ENCODE peak calls at places on chromosomes 2 and 18, in seven cellular contexts. N, O, W, F, I, R and U are unnamed samples. For H3K9me3, the result is how much of the 10 kb centered on the place peaks cover.

GRCh38 chr2:112942654-112943002 is 31.7 kb downstream of the IL37 start:
- DNase-seq in N (no peak), O (no peak), W (no peak), F (no peak), I (no peak), R (no peak), U (no peak)

GRCh38 chr2:1990724-1991123 is 246.4 kb upstream of the PXDN start:
- DNase-seq in N (no peak), O (no peak), W (no peak), F (no peak), I (no peak), R (peak), U (no peak)

GRCh38 chr2:128160616-128161275 is 69.7 kb downstream of the UGGT1 start:
- DNase-seq in N (no peak), O (no peak), W (no peak), F (no peak), I (no peak), R (no peak), U (no peak)

GRCh38 chr2:14902953-14903352 is 270.4 kb downstream of the LRATD1 start:
- DNase-seq in N (no peak), O (no peak), W (no peak), F (no peak), I (no peak), R (no peak), U (no peak)

GRCh38 chr2:104444840-104445239 is 409.1 kb upstream of the POU3F3 start:
- DNase-seq in N (no peak), O (no peak), W (no peak), F (no peak), I (no peak), R (no peak), U (no peak)

GRCh38 chr18:62617793-62618591 is 95.2 kb downstream of the ZCCHC2 start:
- DNase-seq in N (no peak), O (no peak), W (no peak), F (no peak), I (no peak), R (no peak), U (no peak)

GRCh38 chr2:50615296-50615695 is 416.6 kb downstream of the NRXN1 start:
- DNase-seq in N (no peak), O (no peak), W (no peak), F (no peak), I (no peak), R (no peak), U (no peak)

GRCh38 chr2:105308785-105309540 is 20.6 kb downstream of the TGFBRAP1 start:
- DNase-seq in N (no peak), O (no peak), W (peak), F (no peak), I (no peak), R (peak), U (no peak)

GRCh38 chr2:226874749-226875148 is 38.9 kb downstream of the RHBDD1 start:
- DNase-seq in N (no peak), O (no peak), W (no peak), F (no peak), I (no peak), R (no peak), U (no peak)

DNA sequence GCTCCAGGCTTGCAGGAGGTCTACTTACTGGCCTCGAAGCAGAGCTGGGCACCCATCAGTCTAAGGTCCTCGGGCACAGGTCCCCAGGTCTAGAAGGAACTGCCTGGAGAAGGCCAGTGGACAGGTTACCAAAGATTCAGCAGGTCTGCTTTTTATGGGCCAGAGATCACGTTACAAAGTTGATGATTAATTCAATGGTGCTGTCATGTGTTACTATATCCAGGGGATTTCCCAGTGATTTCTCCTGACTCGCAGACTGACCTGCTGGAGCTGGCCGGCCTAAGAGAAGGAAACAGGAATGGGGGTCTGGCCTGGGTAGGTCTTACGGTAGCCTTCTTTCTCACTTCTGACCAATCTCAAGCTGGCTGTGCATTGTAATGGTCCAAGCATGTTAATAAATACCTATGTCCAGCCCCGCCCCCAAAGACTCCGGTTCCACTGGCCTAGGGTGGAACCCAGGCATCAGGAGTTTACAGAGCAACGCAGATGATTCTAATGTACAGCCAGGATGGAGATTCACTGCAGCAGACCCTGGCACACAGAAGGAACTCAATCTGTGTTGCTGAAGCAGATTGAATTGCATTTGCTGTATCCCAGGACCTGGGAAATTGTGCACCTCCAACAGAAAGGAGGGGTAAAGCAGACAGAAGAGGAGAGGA is at the start of gene NEURL3:
- DNase-seq in N (no peak), O (no peak), W (no peak), F (no peak), I (no peak), R (no peak), U (no peak)
- H3K9me3 ChIP-seq in N (under half), O (under half), W (under half), F (under half), I (under half), R (under half), U (under half)

DNA sequence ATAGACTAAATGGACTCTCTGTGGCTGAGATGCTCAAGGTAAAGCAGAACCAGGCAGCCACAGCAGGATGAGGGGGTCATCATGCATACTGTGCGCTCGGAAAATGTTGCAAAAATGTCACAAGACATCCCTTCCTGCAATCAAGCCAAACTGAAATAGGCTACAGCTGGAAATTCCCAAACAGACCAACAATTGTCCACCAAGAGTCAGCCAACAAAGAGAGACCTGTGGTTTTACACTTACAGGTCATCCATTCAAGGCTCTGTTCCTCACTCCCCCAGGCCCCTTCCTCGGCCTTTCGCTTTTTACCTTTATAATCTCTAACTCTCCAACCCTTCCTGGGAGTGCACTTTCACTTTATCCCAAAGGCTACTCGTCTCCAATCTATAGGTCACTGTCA is 1066.9 kb downstream of the TSN start:
- DNase-seq in N (no peak), O (no peak), W (no peak), F (no peak), I (no peak), R (no peak), U (no peak)
- H3K9me3 ChIP-seq in N (under half), O (under half), W (under half), F (under half), I (under half), R (under half), U (under half)

GRCh38 chr18:48554610-48555400 is 16.0 kb downstream of the CTIF start:
- DNase-seq in N (peak), O (no peak), W (no peak), F (no peak), I (no peak), R (no peak), U (no peak)
- H3K9me3 ChIP-seq in N (under half), O (under half), W (under half), F (under half), I (under half), R (under half), U (under half)

GRCh38 chr2:123080331-123080730 is 944.8 kb upstream of the CNTNAP5 start:
- DNase-seq in N (no peak), O (no peak), W (no peak), F (no peak), I (no peak), R (no peak), U (no peak)
- H3K9me3 ChIP-seq in N (under half), O (under half), W (under half), F (under half), I (under half), R (under half), U (under half)

GRCh38 chr18:78546281-78546680 is 433.3 kb upstream of the SALL3 start:
- DNase-seq in N (no peak), O (no peak), W (no peak), F (no peak), I (no peak), R (no peak), U (no peak)

GRCh38 chr18:78542204-78542603 is 437.4 kb upstream of the SALL3 start:
- DNase-seq in N (no peak), O (no peak), W (peak), F (no peak), I (no peak), R (peak), U (no peak)

GRCh38 chr18:78538669-78539440 is 440.8 kb upstream of the SALL3 start:
- DNase-seq in N (no peak), O (no peak), W (no peak), F (no peak), I (no peak), R (no peak), U (no peak)

GRCh38 chr18:78540636-78541400 is 438.8 kb upstream of the SALL3 start:
- DNase-seq in N (no peak), O (no peak), W (no peak), F (no peak), I (no peak), R (no peak), U (no peak)

GRCh38 chr18:78543201-78543725 is 436.4 kb upstream of the SALL3 start:
- DNase-seq in N (no peak), O (no peak), W (no peak), F (no peak), I (no peak), R (no peak), U (no peak)
- H3K9me3 ChIP-seq in N (under half), O (under half), W (under half), F (under half), I (under half), R (under half), U (under half)

GRCh38 chr2:95215018-95215612 is 7.8 kb downstream of the ZNF892 start:
- DNase-seq in N (no peak), O (no peak), W (no peak), F (no peak), I (no peak), R (no peak), U (no peak)
- H3K9me3 ChIP-seq in N (under half), O (half or more), W (half or more), F (under half), I (half or more), R (under half), U (half or more)

GRCh38 chr18:78860117-78860516 is 119.5 kb upstream of the SALL3 start:
- DNase-seq in N (no peak), O (no peak), W (no peak), F (no peak), I (no peak), R (no peak), U (no peak)

GRCh38 chr18:78856569-78857200 is 122.9 kb upstream of the SALL3 start:
- DNase-seq in N (no peak), O (no peak), W (no peak), F (no peak), I (no peak), R (no peak), U (no peak)

GRCh38 chr18:78855188-78855587 is 124.4 kb upstream of the SALL3 start:
- DNase-seq in N (no peak), O (no peak), W (no peak), F (no peak), I (no peak), R (no peak), U (no peak)

GRCh38 chr18:78859686-78860085 is 119.9 kb upstream of the SALL3 start:
- DNase-seq in N (no peak), O (no peak), W (no peak), F (no peak), I (no peak), R (no peak), U (no peak)

DNA sequence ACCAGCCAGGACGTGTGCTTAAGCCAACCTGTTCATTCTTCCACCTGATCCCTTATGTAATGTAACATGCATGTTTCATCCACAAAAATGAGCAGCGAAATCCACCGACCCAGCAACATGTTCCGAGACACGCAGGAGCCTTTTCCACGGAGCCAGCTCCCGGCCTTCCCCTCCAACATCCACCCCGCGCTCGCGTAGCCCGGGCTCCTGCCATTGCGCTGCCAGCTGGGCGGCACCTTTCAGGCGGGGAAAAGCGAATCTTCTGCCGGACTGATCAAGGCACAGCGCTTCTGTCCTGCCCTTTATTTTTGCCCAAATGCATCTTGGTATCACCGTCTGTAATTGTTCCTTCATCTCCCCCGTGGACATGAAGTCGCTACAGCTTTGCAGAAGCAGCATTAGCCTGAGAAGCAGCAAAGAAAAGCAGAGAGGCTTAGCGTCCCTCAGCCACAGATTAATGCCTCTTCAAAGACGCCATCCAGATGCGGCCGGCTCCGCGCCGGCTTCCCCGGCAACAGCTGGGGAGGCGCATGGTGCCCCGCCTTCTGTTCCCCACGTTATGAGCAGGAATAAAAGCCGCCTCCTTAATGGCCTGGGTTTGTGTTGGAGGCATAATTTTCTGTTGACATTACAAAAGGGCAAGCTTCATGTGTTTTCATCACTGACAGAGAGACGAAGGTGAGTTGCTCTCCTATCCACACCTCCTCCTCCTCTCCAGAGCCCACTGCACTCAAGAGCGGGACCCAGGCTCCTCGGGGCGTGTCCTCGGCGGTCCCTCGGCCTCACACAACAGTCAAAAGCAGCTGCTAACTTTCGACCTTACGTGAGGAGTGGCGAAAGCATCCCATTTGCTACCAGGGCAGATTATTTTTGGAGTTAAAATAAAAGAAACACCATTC is 122.1 kb upstream of the SALL3 start:
- DNase-seq in N (no peak), O (no peak), W (no peak), F (no peak), I (no peak), R (no peak), U (no peak)
- H3K9me3 ChIP-seq in N (under half), O (under half), W (under half), F (under half), I (under half), R (under half), U (under half)

DNA sequence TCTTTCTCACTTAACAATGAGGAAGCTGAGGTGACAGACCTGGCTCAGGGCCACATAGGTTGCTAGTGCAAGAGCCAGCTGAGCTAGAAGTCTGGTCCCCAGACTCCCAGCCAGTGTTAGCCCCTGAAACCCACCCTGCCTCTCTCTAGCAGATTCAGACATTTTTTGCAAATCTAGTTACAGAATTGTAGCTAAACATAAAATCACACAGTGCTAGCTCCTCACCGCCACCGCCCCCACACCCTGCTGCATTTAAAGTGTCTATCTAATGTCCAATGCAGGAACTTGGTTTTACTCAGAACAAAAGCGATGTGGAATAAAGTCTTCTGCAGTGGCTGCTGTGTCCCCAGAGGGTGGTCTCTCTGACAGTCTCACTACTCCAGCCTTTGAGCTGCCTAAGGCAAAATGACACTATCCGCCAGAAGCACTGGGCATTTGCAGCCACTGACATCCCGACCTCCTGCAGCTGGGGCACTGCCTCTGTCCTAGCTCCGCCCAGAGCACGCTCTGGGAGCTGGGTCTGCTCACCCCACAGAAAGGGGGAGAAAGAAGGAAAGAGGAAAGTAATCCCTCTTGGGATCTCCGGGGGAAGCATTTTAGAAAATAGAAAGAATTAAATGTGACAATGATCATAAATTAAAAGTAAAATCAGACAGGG is 50.7 kb upstream of the ST8SIA3 start:
- DNase-seq in N (no peak), O (no peak), W (no peak), F (no peak), I (no peak), R (no peak), U (no peak)
- H3K9me3 ChIP-seq in N (under half), O (under half), W (under half), F (under half), I (under half), R (under half), U (under half)

GRCh38 chr2:98861601-98862000 is 74.4 kb downstream of the CRACDL start:
- DNase-seq in N (no peak), O (no peak), W (no peak), F (no peak), I (no peak), R (no peak), U (no peak)
- H3K9me3 ChIP-seq in N (under half), O (half or more), W (under half), F (under half), I (under half), R (under half), U (under half)